ENCODE peak calls at places on chromosome X, in six cellular contexts. Y is LNCaP clone FGC; A is SK-N-SH; V is body of pancreas; S is mesenteric fat pad; O is effector CD4-positive, alpha-beta T cell. L is an unnamed sample.

GRCh38 chrX:100994352-100995281 is 25.1 kb downstream of the ARL13A start:
- DNase-seq in Y (no peak), V (no peak), A (no peak), S (no peak), O (no peak), L (no peak)

GRCh38 chrX:96611619-96612362 is 72.9 kb upstream of the DIAPH2 start:
- DNase-seq in O (no peak), Y (no peak), V (no peak), A (peak), S (no peak), L (no peak)

GRCh38 chrX:102846544-102847236 is 90.4 kb upstream of the RAB40AL start:
- DNase-seq in S (no peak), Y (no peak), A (no peak), O (no peak), V (no peak), L (no peak)

GRCh38 chrX:70554081-70554480 is 109.4 kb downstream of the DLG3 start:
- DNase-seq in S (no peak), A (no peak), Y (no peak), V (no peak), O (no peak), L (no peak)

GRCh38 chrX:132483951-132484350 is 4.9 kb downstream of the MBNL3 start:
- DNase-seq in S (no peak), V (peak), Y (no peak), A (no peak), O (no peak), L (no peak)

GRCh38 chrX:70039758-70040157 is 10.0 kb downstream of the AWAT2 start:
- DNase-seq in A (no peak), O (no peak), Y (peak), S (no peak), V (no peak), L (no peak)

GRCh38 chrX:136608295-136608933 is 39.5 kb upstream of the CD40LG start:
- DNase-seq in A (no peak), S (no peak), O (peak), Y (no peak), V (peak), L (no peak)

GRCh38 chrX:148070504-148070877 is 89.4 kb downstream of the FMR1NB start:
- DNase-seq in V (no peak), Y (no peak), O (no peak), A (no peak), S (no peak), L (no peak)

GRCh38 chrX:48883729-48884128 is 13.8 kb downstream of the TIMM17B start:
- DNase-seq in A (peak), V (no peak), O (no peak), S (peak), Y (no peak), L (no peak)

L was measured in osteocyte.